ENCODE peak calls at places on chromosomes 11 and 22, in four cellular contexts. E is adipocyte; P is activated CD4-positive, alpha-beta T cell treated with anti-CD3 and anti-CD28 coated beads, Interleukin-2, amount 50 U/mL, for 48 hours; W is SW480. R is an unnamed sample.

GRCh38 chr22:38755155-38755910 is 465 bp downstream of the SUN2 start:
- DNase-seq in E (peak; percentile 86), P (peak; percentile 64), W (peak; percentile 60), R (peak; percentile 73)

GRCh38 chr22:22855617-22856308 is 31.9 kb upstream of the IGLL5 start:
- DNase-seq in P (peak; percentile 39), E (peak; percentile 8), W (no peak), R (peak; percentile 50)

GRCh38 chr11:65887723-65888162 is 528 bp downstream of the FIBP start:
- DNase-seq in P (no peak), W (no peak), E (no peak), R (no peak)

GRCh38 chr11:77813256-77813655 is 7.3 kb downstream of the RSF1 start:
- DNase-seq in E (no peak), W (no peak), P (no peak), R (no peak)

GRCh38 chr11:85495918-85496317 is 131.2 kb downstream of the DLG2 start:
- DNase-seq in P (no peak), E (no peak), W (no peak), R (no peak)

GRCh38 chr22:29011200-29011867 is 50.3 kb downstream of the C22orf31 start:
- DNase-seq in W (no peak), P (no peak), E (no peak), R (no peak)

GRCh38 chr11:624705-625635 is at the start of gene CDHR5:
- DNase-seq in P (no peak), W (no peak), E (no peak), R (peak; percentile 36)

GRCh38 chr22:44646668-44647067 is 55.3 kb upstream of the PRR5 start:
- DNase-seq in E (no peak), P (no peak), W (no peak), R (no peak)

GRCh38 chr11:102560555-102561011 is 30.0 kb upstream of the MMP7 start:
- DNase-seq in P (no peak), E (peak; percentile 87), W (peak; percentile 38), R (no peak)

GRCh38 chr11:77204792-77205466 is 76.9 kb downstream of the MYO7A start:
- DNase-seq in W (no peak), P (no peak), E (no peak), R (no peak)

GRCh38 chr11:13983081-13983751 is 20.7 kb downstream of the SPON1 start:
- DNase-seq in W (no peak), P (no peak), E (peak; percentile 51), R (no peak)

GRCh38 chr11:103465555-103466140 is 356.4 kb downstream of the DYNC2H1 start:
- DNase-seq in P (no peak), W (no peak), E (no peak), R (no peak)

GRCh38 chr11:130389315-130389935 is 39.0 kb downstream of the ADAMTS8 start:
- DNase-seq in P (no peak), W (peak; percentile 60), E (no peak), R (no peak)

GRCh38 chr11:120172921-120173705 is 35.2 kb upstream of the TRIM29 start:
- DNase-seq in P (no peak), E (no peak), W (no peak), R (peak; percentile 24)

GRCh38 chr11:17722000-17722643 is 2.8 kb downstream of the MYOD1 start:
- DNase-seq in W (no peak), P (no peak), E (peak; percentile 33), R (no peak)

GRCh38 chr22:41501209-41501608 is 32.3 kb downstream of the ACO2 start:
- DNase-seq in W (peak; percentile 18), E (no peak), P (no peak), R (no peak)

GRCh38 chr11:44229003-44229570 is 80.9 kb downstream of the ALX4 start:
- DNase-seq in P (no peak), W (no peak), E (no peak), R (no peak)

GRCh38 chr22:40635008-40635939 is 1.2 kb downstream of the MRTFA start:
- DNase-seq in P (no peak), W (no peak), E (peak; percentile 74), R (no peak)

GRCh38 chr22:36727927-36728488 is 24.5 kb upstream of the CACNG2 start:
- DNase-seq in E (no peak), W (no peak), P (no peak), R (no peak)

GRCh38 chr22:45503816-45504702 is 1.4 kb downstream of the FBLN1 start:
- DNase-seq in E (peak; percentile 53), W (no peak), P (no peak), R (no peak)

GRCh38 chr11:93740031-93740801 is 1.1 kb downstream of the TAF1D start:
- DNase-seq in E (peak; percentile 44), P (peak; percentile 55), W (peak; percentile 84), R (peak; percentile 66)

GRCh38 chr11:101582242-101583052 is 1.4 kb downstream of the TRPC6 start:
- DNase-seq in W (no peak), P (no peak), E (peak; percentile 51), R (no peak)

GRCh38 chr22:42316988-42317387 is 46.5 kb upstream of the TCF20 start:
- DNase-seq in W (peak; percentile 79), P (peak; percentile 57), E (no peak), R (peak; percentile 67)

GRCh38 chr11:6646040-6646439 is 9.6 kb downstream of the DCHS1 start:
- DNase-seq in E (peak; percentile 61), W (no peak), P (no peak), R (no peak)

GRCh38 chr11:117840881-117841581 is 16.5 kb upstream of the FXYD2 start:
- DNase-seq in E (no peak), W (no peak), P (no peak), R (no peak)

GRCh38 chr22:27245056-27245455 is 556.5 kb downstream of the MN1 start:
- DNase-seq in W (no peak), E (no peak), P (no peak), R (no peak)

GRCh38 chr22:40040927-40041326 is 46.2 kb downstream of the FAM83F start:
- DNase-seq in E (peak; percentile 55), W (no peak), P (no peak), R (no peak)

GRCh38 chr22:49964493-49965290 is 4.1 kb downstream of the PIM3 start:
- DNase-seq in P (peak; percentile 29), E (no peak), W (no peak), R (peak; percentile 48)

GRCh38 chr11:66002648-66003225 is 434 bp downstream of the BANF1 start:
- DNase-seq in P (no peak), W (peak; percentile 38), E (peak; percentile 74), R (no peak)

GRCh38 chr22:41939981-41940852 is 6.7 kb downstream of the CENPM start:
- DNase-seq in W (peak; percentile 43), E (no peak), P (peak; percentile 96), R (peak; percentile 89)

GRCh38 chr22:28021116-28021997 is 102.3 kb upstream of the PITPNB start:
- DNase-seq in P (no peak), E (no peak), W (no peak), R (peak; percentile 20)

GRCh38 chr11:106076923-106077608 is at the start of gene KBTBD3:
- DNase-seq in W (peak; percentile 99), P (peak; percentile 97), E (peak; percentile 100), R (peak; percentile 97)

GRCh38 chr11:12787847-12788246 is 113.6 kb downstream of the TEAD1 start:
- DNase-seq in W (no peak), E (peak; percentile 69), P (no peak), R (no peak)

GRCh38 chr11:38460901-38461300 is 1862.9 kb upstream of the RAG2 start:
- DNase-seq in E (peak; percentile 73), W (no peak), P (no peak), R (no peak)

GRCh38 chr22:29523761-29524160 is 29.8 kb downstream of the THOC5 start:
- DNase-seq in W (no peak), E (no peak), P (no peak), R (no peak)

GRCh38 chr22:36409911-36410756 is 22.4 kb upstream of the MYH9 start:
- DNase-seq in E (no peak), W (peak; percentile 100), P (peak; percentile 61), R (peak; percentile 71)

GRCh38 chr11:4551346-4551979 is 6.5 kb downstream of the OR52M1 start:
- DNase-seq in W (no peak), E (peak; percentile 16), P (no peak), R (no peak)

GRCh38 chr11:77669848-77670511 is 32.4 kb upstream of the CLNS1A start:
- DNase-seq in W (no peak), E (peak; percentile 46), P (no peak), R (no peak)